ENCODE peak calls at places on chromosomes 1 and 21, in four cellular contexts. F is K562, H is HepG2, O is H1. T is an unnamed sample.

GRCh38 chr1:11961230-11961629 is 19.0 kb upstream of the MFN2 start:
- DNase-seq in F (no peak), H (peak; percentile 42), O (no peak), T (no peak)

GRCh38 chr1:58251415-58252073 is 295.0 kb downstream of the OMA1 start:
- DNase-seq in F (peak; percentile 50), H (peak; percentile 18), O (no peak), T (peak; percentile 7)

GRCh38 chr1:67166196-67166595 is at the start of gene IL23R:
- DNase-seq in F (no peak), H (no peak), O (no peak), T (no peak)

GRCh38 chr1:66090863-66091457 is 298.3 kb downstream of the PDE4B start:
- DNase-seq in F (no peak), H (no peak), O (no peak), T (no peak)

GRCh38 chr1:114118351-114118990 is 35.2 kb downstream of the SYT6 start:
- DNase-seq in F (no peak), H (no peak), O (no peak), T (no peak)

GRCh38 chr1:6700853-6701436 is 671 bp downstream of the DNAJC11 start:
- DNase-seq in F (no peak), H (no peak), O (no peak), T (no peak)

GRCh38 chr21:46399686-46400085 is 59.0 kb upstream of the DIP2A start:
- DNase-seq in F (no peak), H (no peak), O (no peak), T (no peak)

GRCh38 chr1:21511579-21512522 is 2.6 kb downstream of the ALPL start:
- DNase-seq in F (no peak), H (no peak), O (no peak), T (no peak)

GRCh38 chr1:71037066-71037465 is 10.6 kb downstream of the PTGER3 start:
- DNase-seq in F (no peak), H (no peak), O (no peak), T (no peak)
- TF ChIP-seq ZNF274 in F (no peak), H (no peak), O (no peak), T (no peak)

DNA sequence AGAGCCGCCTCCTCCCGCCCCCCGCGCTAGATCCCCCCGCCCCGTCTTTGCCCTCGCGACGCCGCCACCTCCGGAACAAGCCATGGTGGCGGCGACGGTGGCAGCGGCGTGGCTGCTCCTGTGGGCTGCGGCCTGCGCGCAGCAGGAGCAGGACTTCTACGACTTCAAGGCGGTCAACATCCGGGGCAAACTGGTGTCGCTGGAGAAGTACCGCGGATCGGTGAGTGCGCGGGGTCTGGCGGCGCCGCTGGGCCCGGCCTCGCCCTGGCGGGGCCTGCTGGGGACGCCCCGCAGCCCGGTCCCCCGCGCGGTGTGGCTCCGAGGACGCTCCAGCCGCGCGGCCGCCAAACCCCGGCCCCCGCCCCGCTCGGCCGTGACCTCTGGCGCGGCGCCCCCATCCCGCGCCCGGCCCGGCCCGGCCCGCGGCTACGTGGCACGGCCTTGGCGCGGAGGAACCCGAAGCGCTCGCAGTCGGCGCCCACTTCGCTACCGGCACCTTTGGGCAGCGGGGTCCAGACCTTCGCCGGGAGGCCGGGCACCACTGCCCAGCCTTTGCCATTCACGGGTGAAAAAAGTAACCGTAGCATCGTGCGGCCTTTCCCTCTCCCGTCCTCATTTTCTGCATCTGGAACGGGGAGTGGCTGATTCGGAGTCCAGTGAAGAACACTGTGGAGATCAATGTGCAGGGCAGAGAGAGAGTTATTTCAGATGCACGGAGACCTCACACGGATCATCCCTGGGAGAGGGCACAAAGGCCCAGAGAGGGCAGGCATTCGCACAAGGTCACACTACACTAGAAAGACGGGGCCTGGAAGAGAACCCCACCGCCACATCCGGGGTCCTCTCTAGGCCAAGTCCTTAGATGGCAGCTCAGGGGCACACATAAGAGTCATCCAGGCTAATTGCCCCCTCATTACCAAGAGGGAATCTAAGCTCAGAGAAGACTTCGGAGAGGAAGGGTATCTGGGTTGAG is at the start of gene GPX7:
- DNase-seq in F (no peak), H (no peak), O (no peak), T (no peak)
- TF ChIP-seq SP1 in F (no peak), H (no peak), O (no peak), T (no peak)

DNA sequence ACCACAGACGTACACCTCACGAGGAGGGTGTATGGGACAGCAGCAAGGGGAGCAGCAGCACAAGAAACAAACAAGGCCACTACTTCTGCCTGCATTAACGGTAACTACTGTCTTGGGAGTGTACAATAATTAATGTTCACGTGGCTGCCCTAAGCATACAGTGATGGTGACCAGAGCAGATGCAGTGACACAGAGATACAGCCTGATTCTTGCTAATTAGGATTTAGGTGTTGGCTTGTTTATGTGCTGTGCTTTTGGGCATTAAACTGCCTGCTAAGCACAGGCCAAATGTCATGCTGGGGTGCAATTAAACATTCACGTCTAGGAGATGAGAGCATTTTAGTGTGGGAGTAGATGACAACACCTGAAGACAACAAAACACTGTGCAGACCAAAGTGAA is 7.2 kb downstream of the ZNF669 start:
- DNase-seq in F (no peak), H (no peak), O (no peak), T (no peak)
- TF ChIP-seq CTCF in F (no peak), H (no peak), O (no peak), T (no peak)

DNA sequence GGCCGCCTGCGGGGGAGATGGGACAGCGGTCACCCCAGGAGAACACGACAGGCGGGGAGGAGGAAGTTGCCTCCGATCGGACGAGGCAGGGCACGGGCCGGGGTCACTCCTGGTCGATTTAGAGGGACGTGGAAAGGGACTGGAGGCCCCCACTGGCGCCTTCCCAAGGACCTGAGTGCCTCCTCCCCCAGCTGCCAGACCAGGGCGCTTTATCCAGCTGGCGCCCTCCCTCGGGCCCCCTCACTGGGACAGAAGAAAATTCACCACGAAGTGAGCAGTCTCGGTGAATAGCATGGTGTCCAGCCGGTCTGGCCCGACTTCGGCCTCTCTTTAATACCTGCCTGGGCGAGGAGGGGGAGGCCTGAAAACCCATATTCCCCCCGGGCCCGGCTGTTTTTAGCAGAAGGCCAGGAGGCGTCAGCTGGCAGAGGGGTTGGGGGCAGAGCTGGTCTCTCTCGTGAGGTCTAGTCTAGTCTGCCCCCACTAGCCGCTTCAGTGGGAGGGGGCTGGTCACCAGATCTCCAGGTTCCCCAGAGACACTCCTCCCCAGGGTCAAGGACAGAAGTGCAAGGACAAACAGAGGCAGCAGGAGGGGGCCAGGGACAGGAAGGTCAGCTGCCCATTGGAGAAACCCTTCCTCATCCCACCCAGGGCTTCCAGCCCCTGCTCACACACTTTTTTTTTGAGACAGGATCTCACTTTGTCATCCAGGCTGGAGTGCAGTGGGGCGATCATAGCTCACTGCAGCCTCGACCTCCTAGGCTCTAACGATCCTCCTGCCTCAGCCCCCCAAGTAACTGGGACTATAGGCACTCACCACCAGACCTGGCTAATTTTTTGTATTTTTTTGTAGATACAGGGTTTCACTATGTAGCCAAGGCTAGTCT is 10.2 kb downstream of the FAM229A start:
- DNase-seq in F (peak; percentile 79), H (peak; percentile 40), O (no peak), T (no peak)
- TF ChIP-seq ZNF274 in F (no peak), H (no peak), O (no peak), T (no peak)

GRCh38 chr1:56790036-56790435 is 29.2 kb downstream of the FYB2 start:
- DNase-seq in F (no peak), H (no peak), O (no peak), T (no peak)

GRCh38 chr1:56788102-56788501 is 31.1 kb downstream of the FYB2 start:
- DNase-seq in F (no peak), H (peak; percentile 43), O (no peak), T (no peak)

GRCh38 chr1:56787330-56787729 is 31.9 kb downstream of the FYB2 start:
- DNase-seq in F (no peak), H (no peak), O (no peak), T (no peak)

DNA sequence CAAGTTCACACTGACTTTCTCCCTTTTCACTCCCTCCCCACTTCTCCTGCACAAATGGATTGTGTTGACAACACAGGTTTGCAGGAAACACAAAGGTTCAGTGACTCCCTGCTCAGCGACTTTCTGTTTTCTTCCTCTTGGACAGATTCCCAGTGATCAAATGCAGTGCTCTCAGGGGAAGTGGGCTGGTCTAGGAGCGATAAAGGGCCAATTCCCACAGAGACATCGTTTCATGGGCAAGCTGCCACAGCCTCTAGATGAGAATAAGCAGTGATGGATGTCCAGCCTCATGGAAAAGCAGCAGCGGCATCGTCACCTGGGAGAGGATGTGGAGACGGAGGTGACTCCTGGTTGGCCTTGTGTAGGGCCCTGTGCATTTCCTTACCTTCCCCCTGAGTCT is 30.6 kb downstream of the FYB2 start:
- DNase-seq in F (no peak), H (no peak), O (no peak), T (no peak)
- TF ChIP-seq SP1 in F (no peak), H (no peak), O (no peak), T (no peak)

DNA sequence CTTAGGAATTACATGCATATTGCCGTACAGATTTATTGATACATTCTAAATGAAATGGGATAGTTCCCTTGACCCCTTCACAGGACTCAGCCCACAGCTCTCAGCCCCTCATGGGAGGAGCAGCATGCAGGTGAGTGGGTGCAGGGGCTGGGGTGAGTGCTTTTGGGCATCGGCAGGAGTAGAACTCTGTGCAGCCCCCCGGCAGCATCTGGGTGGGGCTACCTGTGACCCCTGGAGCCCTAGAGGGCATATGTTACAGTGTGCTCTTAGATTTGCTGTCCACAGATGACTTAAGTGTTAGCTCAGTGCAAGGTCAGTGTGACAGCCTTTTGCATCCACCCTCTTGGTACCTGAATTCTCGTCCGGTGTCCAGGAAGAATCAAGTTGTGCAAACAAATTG is 120.3 kb downstream of the GALNT2 start:
- DNase-seq in F (no peak), H (no peak), O (no peak), T (no peak)
- TF ChIP-seq CTCF in F (no peak), H (no peak), O (no peak), T (no peak)

GRCh38 chr1:105172803-105173202 is 1423.1 kb downstream of the AMY1C start:
- DNase-seq in F (no peak), H (no peak), O (no peak), T (no peak)
- TF ChIP-seq ZNF274 in F (no peak), H (no peak), O (no peak), T (no peak)

DNA sequence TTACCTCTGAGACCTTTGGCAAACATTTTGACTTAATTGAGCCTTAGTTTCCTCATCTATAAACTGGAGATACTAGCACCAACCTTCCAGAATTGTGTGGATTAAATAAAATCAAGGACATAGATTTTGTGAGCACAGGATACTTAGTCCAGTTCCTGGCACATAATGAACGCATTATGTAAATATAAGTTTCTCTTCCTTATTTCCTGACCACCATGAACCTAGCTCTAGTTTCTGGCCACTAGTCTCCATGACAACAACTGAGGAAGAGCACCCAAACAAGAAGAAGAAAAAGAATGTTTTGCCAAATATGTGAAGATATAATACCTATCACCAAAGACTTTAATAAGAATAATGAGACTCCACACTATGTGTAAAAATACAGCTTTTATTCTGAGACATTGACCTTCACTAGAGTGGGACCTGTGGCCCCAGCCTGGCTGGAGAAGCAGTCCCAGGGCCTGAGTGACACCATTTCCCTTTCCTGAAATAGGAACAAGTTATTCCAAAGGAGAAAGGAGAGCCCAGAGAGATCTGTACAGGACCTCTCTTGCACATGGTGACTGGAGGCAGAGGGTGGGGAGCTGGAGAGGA is 894 bp upstream of the USF1 start:
- DNase-seq in F (no peak), H (no peak), O (no peak), T (no peak)
- TF ChIP-seq SP1 in F (no peak), H (no peak), O (no peak), T (no peak)

GRCh38 chr1:53257454-53258081 is 19.2 kb upstream of the MAGOH start:
- DNase-seq in F (no peak), H (no peak), O (no peak), T (no peak)

GRCh38 chr1:53254011-53254640 is 15.8 kb upstream of the MAGOH start:
- DNase-seq in F (no peak), H (no peak), O (no peak), T (no peak)

GRCh38 chr1:53258216-53258615 is 19.9 kb upstream of the MAGOH start:
- DNase-seq in F (no peak), H (no peak), O (no peak), T (no peak)

GRCh38 chr1:53256744-53257453 is 18.6 kb upstream of the MAGOH start:
- DNase-seq in F (no peak), H (no peak), O (no peak), T (no peak)

GRCh38 chr1:53255031-53255430 is 16.7 kb upstream of the MAGOH start:
- DNase-seq in F (peak; percentile 44), H (no peak), O (no peak), T (no peak)
- TF ChIP-seq CTCF in F (peak; percentile 41), H (no peak), O (peak; percentile 21), T (no peak)

T was measured in HCT116.